ENCODE peak calls at places on chromosome 9, in five cellular contexts. N is H1, T is tibial artery, H is endothelial cell of umbilical vein, A is nephron progenitor cell. F is an unnamed sample.
A peak's percentile ranks its signal among the peaks of the same experiment; 100 is the strongest.

GRCh38 chr9:136769710-136770191 is 5.4 kb upstream of the LCN15 start:
- DNase-seq in N (peak; percentile 88), T (peak; percentile 57), H (no peak), A (peak; percentile 79), F (no peak)

GRCh38 chr9:134475051-134475790 is 149.0 kb downstream of the RXRA start:
- DNase-seq in N (no peak), T (peak; percentile 90), H (peak; percentile 72), A (no peak), F (no peak)

GRCh38 chr9:86369810-86370209 is 15.6 kb upstream of the TUT7 start:
- DNase-seq in N (no peak), T (no peak), H (no peak), A (no peak), F (no peak)

GRCh38 chr9:124818431-124819281 is 34.6 kb upstream of the WDR38 start:
- DNase-seq in N (no peak), T (no peak), H (no peak), A (no peak), F (no peak)

GRCh38 chr9:121294866-121295661 is 27.1 kb downstream of the GSN start:
- DNase-seq in N (no peak), T (peak; percentile 92), H (no peak), A (no peak), F (no peak)

GRCh38 chr9:132531187-132531586 is 51.2 kb upstream of the BARHL1 start:
- DNase-seq in N (no peak), T (no peak), H (no peak), A (peak; percentile 31), F (no peak)

GRCh38 chr9:130463763-130464745 is 19.3 kb downstream of the ASS1 start:
- DNase-seq in N (no peak), T (no peak), H (no peak), A (no peak), F (no peak)

GRCh38 chr9:30944233-30944585 is 1440.2 kb upstream of the ACO1 start:
- DNase-seq in N (no peak), T (no peak), H (no peak), A (no peak), F (no peak)

GRCh38 chr9:133534346-133535284 is at the start of gene ADAMTSL2:
- DNase-seq in N (peak; percentile 79), T (no peak), H (peak; percentile 25), A (peak; percentile 84), F (no peak)

GRCh38 chr9:22208846-22209585 is 199.9 kb upstream of the CDKN2B start:
- DNase-seq in N (no peak), T (no peak), H (no peak), A (no peak), F (no peak)

GRCh38 chr9:87324613-87325194 is 173.0 kb upstream of the DAPK1 start:
- DNase-seq in N (no peak), T (no peak), H (peak; percentile 60), A (no peak), F (peak; percentile 31)

GRCh38 chr9:2324742-2325141 is 296.8 kb upstream of the VLDLR start:
- DNase-seq in N (no peak), T (no peak), H (no peak), A (no peak), F (no peak)

GRCh38 chr9:113569472-113570060 is 106.0 kb downstream of the RGS3 start:
- DNase-seq in N (no peak), T (no peak), H (no peak), A (no peak), F (no peak)

GRCh38 chr9:95092321-95093072 is 225.0 kb downstream of the FANCC start:
- DNase-seq in N (no peak), T (peak; percentile 85), H (peak; percentile 20), A (no peak), F (no peak)

GRCh38 chr9:113403651-113404050 is 2.6 kb upstream of the ALAD start:
- DNase-seq in N (no peak), T (no peak), H (no peak), A (no peak), F (no peak)

GRCh38 chr9:37913480-37914153 is 9.7 kb upstream of the SLC25A51 start:
- DNase-seq in N (peak; percentile 99), T (peak; percentile 88), H (peak; percentile 84), A (peak; percentile 94), F (no peak)

GRCh38 chr9:128595471-128595870 is 43.1 kb downstream of the SPTAN1 start:
- DNase-seq in N (no peak), T (no peak), H (no peak), A (no peak), F (no peak)

GRCh38 chr9:16434522-16434921 is 435.9 kb downstream of the BNC2 start:
- DNase-seq in N (no peak), T (no peak), H (no peak), A (no peak), F (no peak)

GRCh38 chr9:113558632-113559502 is 95.3 kb downstream of the RGS3 start:
- DNase-seq in N (no peak), T (peak; percentile 97), H (peak; percentile 79), A (no peak), F (no peak)

GRCh38 chr9:107462691-107463090 is 26.9 kb downstream of the KLF4 start:
- DNase-seq in N (no peak), T (no peak), H (no peak), A (no peak), F (no peak)

GRCh38 chr9:76379494-76379893 is 14.7 kb downstream of the RFK start:
- DNase-seq in N (no peak), T (no peak), H (peak; percentile 65), A (no peak), F (peak; percentile 71)

GRCh38 chr9:13587581-13587980 is 308.1 kb upstream of the MPDZ start:
- DNase-seq in N (no peak), T (no peak), H (no peak), A (peak; percentile 37), F (no peak)

GRCh38 chr9:98886691-98887229 is 56.9 kb upstream of the COL15A1 start:
- DNase-seq in N (no peak), T (no peak), H (peak; percentile 26), A (no peak), F (no peak)

GRCh38 chr9:129068110-129068509 is 12.8 kb upstream of the DOLPP1 start:
- DNase-seq in N (no peak), T (no peak), H (no peak), A (no peak), F (no peak)

GRCh38 chr9:130936285-130937117 is 2.5 kb downstream of the FIBCD1 start:
- DNase-seq in N (peak; percentile 76), T (peak; percentile 81), H (peak; percentile 15), A (peak; percentile 56), F (no peak)

GRCh38 chr9:30673132-30673531 is 1711.3 kb upstream of the ACO1 start:
- DNase-seq in N (no peak), T (no peak), H (no peak), A (no peak), F (no peak)

DNA sequence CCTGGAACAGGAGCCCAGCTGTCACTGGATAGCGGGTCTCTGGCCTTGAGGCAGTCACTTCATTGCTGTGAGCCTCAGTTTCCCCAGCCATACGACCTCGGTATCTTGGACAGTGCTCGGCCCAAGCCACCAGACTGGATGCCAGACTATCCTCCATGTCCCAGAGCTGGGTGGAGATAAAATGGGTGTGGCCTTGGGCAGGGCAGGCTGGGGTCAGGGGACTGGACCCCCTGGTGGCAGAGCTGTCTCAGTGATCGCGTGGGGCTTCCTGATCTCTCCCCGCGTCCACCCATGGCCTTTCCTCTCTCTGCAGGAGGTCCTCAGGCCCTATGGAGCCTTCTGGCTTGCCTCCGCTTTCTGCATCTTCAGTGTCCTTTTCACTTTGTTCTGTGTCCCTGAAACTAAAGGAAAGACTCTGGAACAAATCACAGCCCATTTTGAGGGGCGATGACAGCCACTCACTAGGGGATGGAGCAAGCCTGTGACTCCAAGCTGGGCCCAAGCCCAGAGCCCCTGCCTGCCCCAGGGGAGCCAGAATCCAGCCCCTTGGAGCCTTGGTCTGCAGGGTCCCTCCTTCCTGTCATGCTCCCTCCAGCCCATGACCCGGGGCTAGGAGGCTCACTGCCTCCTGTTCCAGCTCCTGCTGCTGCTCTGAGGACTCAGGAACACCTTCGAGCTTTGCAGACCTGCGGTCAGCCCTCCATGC is 10.0 kb downstream of the SLC2A8 start:
- DNase-seq in N (no peak), T (no peak), H (no peak), A (no peak), F (no peak)
- TF ChIP-seq CTCF in N (no peak), T (no peak), H (no peak), A (no peak), F (no peak)

DNA sequence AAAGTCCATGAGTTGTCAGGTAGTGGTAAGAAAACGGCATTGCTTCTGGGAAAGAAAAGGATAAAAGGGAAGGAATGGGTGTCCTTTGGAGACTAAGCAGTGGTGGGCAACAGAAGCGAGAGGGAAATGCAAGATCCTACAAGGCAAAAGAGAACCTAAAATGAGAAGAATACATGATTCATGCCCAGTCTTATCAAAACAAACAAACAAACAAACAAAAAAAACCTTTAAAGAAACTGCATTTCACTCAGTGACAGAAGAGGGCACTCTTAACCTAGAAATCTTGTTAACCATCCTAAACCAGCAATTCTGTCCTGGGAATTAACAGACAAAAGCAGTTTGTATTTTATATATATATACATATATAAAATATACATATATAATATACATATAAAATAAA is 88.5 kb downstream of the SUSD1 start:
- DNase-seq in N (no peak), T (no peak), H (peak; percentile 48), A (no peak), F (no peak)
- TF ChIP-seq CTCF in N (peak; percentile 48), T (peak; percentile 29), H (peak; percentile 34), A (peak; percentile 55), F (peak; percentile 51)

GRCh38 chr9:117359910-117360309 is 54.9 kb downstream of the ASTN2 start:
- DNase-seq in N (no peak), T (no peak), H (no peak), A (no peak), F (no peak)

GRCh38 chr9:117354252-117354847 is 60.5 kb downstream of the ASTN2 start:
- DNase-seq in N (no peak), T (no peak), H (no peak), A (no peak), F (no peak)

GRCh38 chr9:117355542-117355941 is 59.3 kb downstream of the ASTN2 start:
- DNase-seq in N (no peak), T (no peak), H (no peak), A (no peak), F (no peak)

DNA sequence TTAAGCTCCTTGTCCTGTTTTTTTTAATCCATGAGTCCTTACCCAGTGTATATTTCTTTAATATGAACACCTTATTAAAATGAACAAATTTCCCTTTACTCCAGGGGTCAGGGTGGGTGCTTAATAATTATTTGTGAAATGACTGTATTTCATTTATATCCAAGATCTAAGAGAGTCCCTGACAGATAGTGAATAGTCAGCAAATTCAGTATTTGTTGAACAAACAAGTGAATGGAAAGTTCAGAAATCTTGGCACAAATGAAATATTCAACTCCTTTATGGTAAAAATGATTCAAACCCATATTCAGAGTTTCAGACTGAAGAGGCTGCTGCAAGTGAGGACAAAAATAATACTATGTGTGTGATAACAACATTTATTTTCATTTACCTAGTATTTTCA is 59.9 kb downstream of the ASTN2 start:
- DNase-seq in N (no peak), T (no peak), H (no peak), A (no peak), F (no peak)
- TF ChIP-seq CTCF in N (no peak), T (no peak), H (no peak), A (no peak), F (no peak)

GRCh38 chr9:74277532-74277931 is 219.6 kb upstream of the RORB start:
- DNase-seq in N (no peak), T (no peak), H (no peak), A (no peak), F (no peak)
- TF ChIP-seq CTCF in N (no peak), T (no peak), H (no peak), A (no peak), F (no peak)

F was measured in epithelial cell of proximal tubule.